ENCODE peak calls at places on chromosome X, in six cellular contexts. S, M, B, X, U and K are unnamed samples.
A peak's percentile ranks its signal among the peaks of the same experiment; 100 is the strongest.

GRCh38 chrX:2894885-2895292 is 34.2 kb downstream of the ARSD start:
- DNase-seq in S (no peak), M (no peak), B (no peak), X (no peak), U (no peak), K (peak; percentile 5)

GRCh38 chrX:149092179-149092578 is 412.9 kb downstream of the IDS start:
- DNase-seq in S (no peak), M (no peak), B (no peak), X (no peak), U (no peak), K (no peak)

GRCh38 chrX:65587616-65588526 is 53.3 kb upstream of the LAS1L start:
- DNase-seq in S (no peak), M (no peak), B (no peak), X (peak; percentile 31), U (peak; percentile 63), K (peak; percentile 66)

GRCh38 chrX:125005863-125006262 is 313.8 kb upstream of the TEX13C start:
- DNase-seq in S (no peak), M (no peak), B (peak; percentile 13), X (no peak), U (no peak), K (no peak)

GRCh38 chrX:40928076-40928475 is 157.2 kb upstream of the USP9X start:
- DNase-seq in S (no peak), M (no peak), B (no peak), X (no peak), U (no peak), K (no peak)

GRCh38 chrX:8183281-8183680 is 12.2 kb upstream of the VCX2 start:
- DNase-seq in S (no peak), M (no peak), B (no peak), X (no peak), U (no peak), K (no peak)

GRCh38 chrX:8194216-8194615 is 23.1 kb upstream of the VCX2 start:
- DNase-seq in S (no peak), M (no peak), B (no peak), X (peak; percentile 1), U (no peak), K (no peak)

GRCh38 chrX:2538016-2538415 is 37.2 kb upstream of the DHRSX start:
- DNase-seq in S (no peak), M (no peak), B (no peak), X (no peak), U (no peak), K (no peak)

GRCh38 chrX:153692611-153693156 is 5.0 kb downstream of the SLC6A8 start:
- DNase-seq in S (no peak), M (no peak), B (peak; percentile 73), X (no peak), U (no peak), K (no peak)

GRCh38 chrX:46978341-46979291 is 66.4 kb downstream of the JADE3 start:
- DNase-seq in S (peak; percentile 83), M (peak; percentile 24), B (peak; percentile 64), X (peak; percentile 54), U (peak; percentile 52), K (peak; percentile 54)

GRCh38 chrX:47687249-47687648 is 28.3 kb upstream of the UXT start:
- DNase-seq in S (no peak), M (no peak), B (no peak), X (peak; percentile 37), U (no peak), K (no peak)

GRCh38 chrX:9340619-9341304 is 124.1 kb upstream of the TBL1X start:
- DNase-seq in S (no peak), M (peak; percentile 24), B (no peak), X (no peak), U (no peak), K (peak; percentile 87)